ENCODE peak calls at places on chromosomes 7 and 10, in four cellular contexts. H, L, U and E are unnamed samples.

GRCh38 chr10:114687459-114687858 is 29.4 kb upstream of the ABLIM1 start:
- DNase-seq in U (no peak), H (no peak), L (peak; percentile 30), E (no peak)

GRCh38 chr10:66519616-66520015 is 406.2 kb upstream of the LRRTM3 start:
- DNase-seq in L (no peak), H (no peak), U (peak; percentile 17), E (no peak)

GRCh38 chr10:77555591-77556212 is 81.9 kb downstream of the KCNMA1 start:
- DNase-seq in H (peak; percentile 32), U (no peak), L (peak; percentile 67), E (no peak)

GRCh38 chr10:60816624-60817023 is 38.3 kb downstream of the CDK1 start:
- DNase-seq in H (peak; percentile 94), L (peak; percentile 94), U (peak; percentile 78), E (peak; percentile 63)

GRCh38 chr10:132550366-132551092 is 12.9 kb downstream of the INPP5A start:
- DNase-seq in H (no peak), U (no peak), L (no peak), E (no peak)

GRCh38 chr7:72016574-72016973 is 395.6 kb downstream of the CALN1 start:
- DNase-seq in L (no peak), H (no peak), U (no peak), E (no peak)

GRCh38 chr7:1604383-1604782 is 34.6 kb upstream of the PSMG3 start:
- DNase-seq in U (no peak), H (no peak), L (no peak), E (no peak)

GRCh38 chr10:79243211-79244067 is 103.8 kb upstream of the PPIF start:
- DNase-seq in L (no peak), U (peak; percentile 58), H (no peak), E (no peak)

GRCh38 chr7:39720586-39720985 is 97.2 kb downstream of the RALA start:
- DNase-seq in H (no peak), L (no peak), U (peak; percentile 97), E (peak; percentile 56)

GRCh38 chr7:21966271-21966670 is 20.6 kb upstream of the CDCA7L start:
- DNase-seq in U (no peak), H (no peak), L (no peak), E (no peak)

GRCh38 chr7:47361746-47362215 is 220.1 kb downstream of the TNS3 start:
- DNase-seq in L (peak; percentile 97), H (peak; percentile 80), U (peak; percentile 97), E (peak; percentile 83)

GRCh38 chr7:157927313-157927925 is 590.6 kb downstream of the DNAJB6 start:
- DNase-seq in H (no peak), L (no peak), U (no peak), E (no peak)

GRCh38 chr10:108782411-108782810 is 1140.9 kb downstream of the XPNPEP1 start:
- DNase-seq in H (no peak), U (no peak), L (peak; percentile 17), E (no peak)

GRCh38 chr7:101068401-101068800 is 16.9 kb upstream of the TRIM56 start:
- DNase-seq in U (no peak), H (no peak), L (no peak), E (no peak)

GRCh38 chr7:150978136-150978789 is at the start of gene KCNH2:
- DNase-seq in L (no peak), U (no peak), H (no peak), E (no peak)

GRCh38 chr7:129789652-129790051 is 163.1 kb downstream of the UBE2H start:
- DNase-seq in L (no peak), U (no peak), H (no peak), E (no peak)

GRCh38 chr7:22420008-22420407 is 63.1 kb upstream of the RAPGEF5 start:
- DNase-seq in U (no peak), L (no peak), H (no peak), E (no peak)

GRCh38 chr7:39414669-39415035 is 151.6 kb upstream of the YAE1 start:
- DNase-seq in H (no peak), L (no peak), U (no peak), E (no peak)

GRCh38 chr10:48470893-48471805 is 133.7 kb downstream of the ARHGAP22 start:
- DNase-seq in L (no peak), U (peak; percentile 97), H (peak; percentile 11), E (peak; percentile 75)

GRCh38 chr7:44581426-44581906 is 565 bp downstream of the TMED4 start:
- DNase-seq in H (peak; percentile 14), U (peak; percentile 39), L (no peak), E (no peak)

GRCh38 chr10:69232252-69232651 is 12.1 kb downstream of the HKDC1 start:
- DNase-seq in L (peak; percentile 76), U (peak; percentile 91), H (peak; percentile 68), E (no peak)

GRCh38 chr7:122487131-122487530 is 182.6 kb upstream of the FEZF1 start:
- DNase-seq in U (no peak), H (peak; percentile 2), L (peak; percentile 0), E (no peak)

GRCh38 chr10:42991442-42992098 is 85.3 kb upstream of the RET start:
- DNase-seq in H (no peak), L (no peak), U (no peak), E (no peak)

GRCh38 chr7:84529480-84530205 is 335.1 kb upstream of the SEMA3A start:
- DNase-seq in H (peak; percentile 74), U (peak; percentile 90), L (peak; percentile 90), E (no peak)

GRCh38 chr7:136324073-136324704 is 347.0 kb upstream of the MTPN start:
- DNase-seq in U (no peak), H (no peak), L (no peak), E (no peak)

GRCh38 chr7:111089822-111090426 is 1.0 kb upstream of the LRRN3 start:
- DNase-seq in U (peak; percentile 63), L (peak; percentile 75), H (peak; percentile 72), E (no peak)

GRCh38 chr10:35643151-35643975 is 1.3 kb upstream of the FZD8 start:
- DNase-seq in L (peak; percentile 84), U (peak; percentile 45), H (peak; percentile 79), E (peak; percentile 90)

GRCh38 chr7:95536656-95537311 is 51.0 kb downstream of the ASB4 start:
- DNase-seq in L (no peak), U (no peak), H (no peak), E (no peak)

DNA sequence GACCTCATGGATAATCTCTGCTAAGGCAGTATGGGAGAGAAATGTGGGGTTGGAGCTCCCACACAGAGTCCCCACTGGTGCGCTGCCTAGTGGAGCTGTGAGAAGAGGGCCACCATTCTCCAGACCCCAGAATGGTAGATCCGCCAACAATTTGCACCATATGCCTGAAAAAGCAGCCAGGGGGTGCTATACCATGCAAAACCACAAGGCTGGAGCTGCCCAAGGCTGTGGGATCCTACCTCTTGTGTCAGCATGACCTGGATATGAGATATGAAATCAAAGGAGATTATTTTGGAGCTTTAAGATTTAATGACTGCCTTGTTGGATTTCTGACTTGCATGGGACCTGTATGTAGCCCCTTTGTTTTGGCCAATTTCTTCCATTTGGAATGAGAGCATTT is 27.0 kb upstream of the SAMD9L start:
- DNase-seq in H (no peak), L (no peak), U (no peak), E (no peak)
- TF ChIP-seq CTCF in H (no peak), L (peak; percentile 3), U (no peak), E (no peak)

GRCh38 chr7:141513720-141514119 is 37.5 kb upstream of the AGK start:
- DNase-seq in U (peak; percentile 23), H (no peak), L (no peak), E (no peak)

GRCh38 chr7:141512597-141512996 is 38.6 kb upstream of the AGK start:
- DNase-seq in H (no peak), U (no peak), L (no peak), E (no peak)

DNA sequence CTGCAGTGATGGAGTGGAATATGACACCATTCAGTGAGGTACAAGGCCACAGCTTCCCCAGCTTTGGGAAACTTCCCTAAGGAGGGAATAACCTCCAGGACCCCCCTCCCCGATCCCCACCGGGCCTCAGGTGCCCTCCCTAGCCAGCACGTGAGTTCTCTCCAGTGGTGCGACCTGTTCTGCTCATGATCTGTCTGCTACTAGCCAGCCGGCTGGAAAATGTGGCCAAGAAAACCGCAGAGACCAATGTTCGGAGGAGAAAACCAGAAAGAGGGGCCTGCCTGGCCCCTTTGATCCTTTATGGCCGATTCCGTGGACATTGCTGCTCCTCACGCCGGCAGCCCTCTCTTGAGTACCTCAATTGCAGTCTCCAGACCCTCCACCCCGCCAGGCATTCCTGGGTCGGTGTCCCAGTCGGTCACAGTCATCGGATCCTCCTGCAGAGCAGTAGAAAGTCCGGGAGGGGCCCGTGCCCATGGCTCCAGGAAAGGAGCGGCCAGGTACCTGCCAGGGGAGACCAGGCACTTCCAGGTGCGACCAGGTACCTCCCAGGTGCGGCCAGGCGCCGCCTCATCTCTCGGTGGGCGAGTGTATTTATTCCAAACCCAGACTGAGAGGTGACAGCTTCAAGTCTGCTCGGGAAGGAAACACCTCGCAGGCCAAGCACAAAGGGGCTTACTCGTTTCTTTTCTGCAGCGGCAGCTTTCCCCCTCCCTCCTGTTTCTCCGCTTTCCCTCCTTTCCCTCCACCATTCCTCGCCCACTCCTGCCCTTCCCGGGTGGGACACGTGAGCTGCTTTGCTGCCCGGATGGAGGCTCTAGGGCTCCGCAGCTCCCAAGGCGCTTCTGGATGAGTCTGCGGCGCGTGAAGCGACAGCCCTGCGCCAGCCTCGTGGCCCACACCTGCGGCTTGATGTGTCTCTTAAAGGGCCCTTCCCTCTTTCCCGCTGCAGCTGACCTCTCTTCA is 39.6 kb upstream of the AGK start:
- DNase-seq in H (no peak), U (peak; percentile 34), L (no peak), E (no peak)
- H3K4me3 ChIP-seq in H (peak overlapping the region; percentile 22), U (peak overlapping the region; percentile 48), L (no peak overlapping the region), E (no peak overlapping the region)

GRCh38 chr10:86363184-86363832 is 3.3 kb downstream of the GRID1 start:
- DNase-seq in U (peak; percentile 54), H (peak; percentile 27), L (no peak), E (peak; percentile 85)
- TF ChIP-seq CTCF in U (peak; percentile 26), H (peak; percentile 39), L (no peak), E (no peak)

DNA sequence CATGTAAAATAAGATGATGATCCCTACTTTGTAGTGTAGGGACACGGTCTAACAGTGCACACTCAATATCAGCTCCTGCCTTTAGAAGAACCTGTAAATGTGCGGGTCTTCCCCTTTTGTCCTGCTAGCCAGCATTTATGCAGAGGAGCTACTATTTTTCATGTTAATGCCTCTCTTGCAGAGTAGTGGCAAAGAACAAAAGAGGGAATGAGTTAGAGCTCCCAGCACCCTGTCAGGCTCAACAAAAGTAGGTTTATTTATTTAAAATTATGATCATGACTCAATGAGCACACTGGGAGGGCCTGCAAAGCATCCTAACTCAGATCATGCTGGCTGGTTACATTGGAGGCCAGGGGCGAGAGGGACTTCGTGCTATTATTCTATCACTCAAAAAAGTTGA is 414.5 kb upstream of the COBL start:
- DNase-seq in H (no peak), L (no peak), U (no peak), E (no peak)
- H3K4me3 ChIP-seq in H (no peak overlapping the region), L (no peak overlapping the region), U (no peak overlapping the region), E (no peak overlapping the region)

DNA sequence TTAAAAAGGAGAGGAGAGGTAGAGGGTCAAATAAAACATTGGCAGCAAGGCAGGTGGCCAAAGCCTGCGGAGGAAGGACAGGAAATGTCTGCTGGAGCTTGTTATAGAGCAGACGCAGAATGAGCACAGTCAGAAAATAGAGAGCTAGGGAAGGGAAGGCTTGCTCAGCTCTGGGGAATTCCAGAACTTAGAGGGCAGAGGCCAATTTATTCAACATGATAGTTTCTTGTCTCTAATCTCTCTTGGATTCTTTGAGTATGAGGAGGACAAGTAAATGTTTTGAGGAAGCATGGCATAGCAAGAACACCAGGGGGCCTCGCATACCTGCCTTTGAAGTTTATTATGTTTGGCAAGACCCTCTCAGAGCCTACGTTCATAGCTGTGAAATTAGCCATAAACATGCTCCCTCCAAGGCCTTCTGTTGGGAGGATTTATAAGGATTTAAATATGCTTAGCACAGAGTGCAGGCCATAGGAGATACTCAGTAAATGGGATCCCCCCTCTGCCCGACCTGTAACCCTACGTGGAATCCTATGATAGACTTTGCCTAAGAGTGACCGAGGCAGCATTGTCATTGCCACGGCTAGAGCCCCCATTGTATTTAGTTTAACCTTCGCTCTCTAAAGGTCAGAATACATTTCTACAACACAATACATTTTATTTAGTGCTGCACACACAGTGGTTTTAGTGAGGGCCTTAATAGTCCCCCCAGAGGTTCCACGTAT is 293.9 kb downstream of the CCDC3 start:
- DNase-seq in H (peak; percentile 89), U (peak; percentile 88), L (peak; percentile 97), E (no peak)
- TF ChIP-seq CTCF in H (peak; percentile 53), U (peak; percentile 48), L (peak; percentile 71), E (no peak)